ENCODE peak calls at places on chromosomes 1 and 21, in five cellular contexts. One of them, this sample, is unnamed.

GRCh38 chr1:21590906-21591301 is 78.3 kb downstream of the RAP1GAP start:
- DNase-seq in RWPE1: no peak
- DNase-seq in sigmoid colon: no peak
- DNase-seq in HS-27A: no peak
- DNase-seq in mesenteric fat pad: no peak
- DNase-seq in this sample: no peak

GRCh38 chr1:237814319-237814924 is 76.3 kb downstream of the ZP4 start:
- DNase-seq in RWPE1: no peak
- DNase-seq in sigmoid colon: no peak
- DNase-seq in HS-27A: no peak
- DNase-seq in mesenteric fat pad: no peak
- DNase-seq in this sample: no peak

GRCh38 chr1:218516526-218516925 is 171.4 kb downstream of the TGFB2 start:
- DNase-seq in RWPE1: no peak
- DNase-seq in sigmoid colon: no peak
- DNase-seq in HS-27A: no peak
- DNase-seq in mesenteric fat pad: no peak
- DNase-seq in this sample: no peak

GRCh38 chr1:228141082-228141870 is 1.2 kb downstream of the GUK1 start:
- DNase-seq in RWPE1: peak
- DNase-seq in sigmoid colon: peak
- DNase-seq in HS-27A: no peak
- DNase-seq in mesenteric fat pad: peak
- DNase-seq in this sample: peak

GRCh38 chr1:207402744-207403143 is 51.4 kb upstream of the CR2 start:
- DNase-seq in RWPE1: no peak
- DNase-seq in sigmoid colon: no peak
- DNase-seq in HS-27A: no peak
- DNase-seq in mesenteric fat pad: no peak
- DNase-seq in this sample: no peak

GRCh38 chr1:246035060-246035531 is 472.0 kb downstream of the SMYD3 start:
- DNase-seq in RWPE1: no peak
- DNase-seq in sigmoid colon: no peak
- DNase-seq in HS-27A: no peak
- DNase-seq in mesenteric fat pad: no peak
- DNase-seq in this sample: no peak

GRCh38 chr1:152052606-152053005 is 15.8 kb upstream of the S100A11 start:
- DNase-seq in RWPE1: peak
- DNase-seq in sigmoid colon: peak
- DNase-seq in HS-27A: peak
- DNase-seq in mesenteric fat pad: peak
- DNase-seq in this sample: peak

GRCh38 chr1:10685851-10686403 is 110.5 kb downstream of the CASZ1 start:
- DNase-seq in RWPE1: no peak
- DNase-seq in sigmoid colon: no peak
- DNase-seq in HS-27A: no peak
- DNase-seq in mesenteric fat pad: no peak
- DNase-seq in this sample: no peak

GRCh38 chr1:168755800-168756418 is 26.9 kb upstream of the DPT start:
- DNase-seq in RWPE1: no peak
- DNase-seq in sigmoid colon: no peak
- DNase-seq in HS-27A: no peak
- DNase-seq in mesenteric fat pad: no peak
- DNase-seq in this sample: no peak

GRCh38 chr1:199723557-199723956 is 304.0 kb upstream of the NR5A2 start:
- DNase-seq in RWPE1: peak
- DNase-seq in sigmoid colon: no peak
- DNase-seq in HS-27A: no peak
- DNase-seq in mesenteric fat pad: no peak
- DNase-seq in this sample: no peak

GRCh38 chr1:64536217-64536835 is 66.4 kb downstream of the CACHD1 start:
- DNase-seq in RWPE1: no peak
- DNase-seq in sigmoid colon: no peak
- DNase-seq in HS-27A: no peak
- DNase-seq in mesenteric fat pad: no peak
- DNase-seq in this sample: no peak

GRCh38 chr1:24109686-24110475 is 2.1 kb downstream of the MYOM3 start:
- DNase-seq in RWPE1: no peak
- DNase-seq in sigmoid colon: no peak
- DNase-seq in HS-27A: no peak
- DNase-seq in mesenteric fat pad: no peak
- DNase-seq in this sample: peak

GRCh38 chr21:45981154-45981606 is 390 bp upstream of the COL6A1 start:
- DNase-seq in RWPE1: peak
- DNase-seq in sigmoid colon: peak
- DNase-seq in HS-27A: peak
- DNase-seq in mesenteric fat pad: no peak
- DNase-seq in this sample: peak

GRCh38 chr1:70706381-70707173 is 295.5 kb downstream of the CTH start:
- DNase-seq in RWPE1: no peak
- DNase-seq in sigmoid colon: no peak
- DNase-seq in HS-27A: no peak
- DNase-seq in mesenteric fat pad: no peak
- DNase-seq in this sample: no peak

GRCh38 chr1:202034683-202035462 is 24.5 kb downstream of the ELF3 start:
- DNase-seq in RWPE1: peak
- DNase-seq in sigmoid colon: peak
- DNase-seq in HS-27A: peak
- DNase-seq in mesenteric fat pad: no peak
- DNase-seq in this sample: no peak

GRCh38 chr1:7641587-7642417 is 129.3 kb upstream of the VAMP3 start:
- DNase-seq in RWPE1: no peak
- DNase-seq in sigmoid colon: no peak
- DNase-seq in HS-27A: no peak
- DNase-seq in mesenteric fat pad: no peak
- DNase-seq in this sample: peak

GRCh38 chr1:63124666-63125191 is 197.6 kb upstream of the FOXD3 start:
- DNase-seq in RWPE1: peak
- DNase-seq in sigmoid colon: no peak
- DNase-seq in HS-27A: peak
- DNase-seq in mesenteric fat pad: no peak
- DNase-seq in this sample: no peak